ENCODE peak calls at places on chromosomes 12 and 14, in seven cellular contexts. T is esophagus muscularis mucosa, V is IMR-90, N is brain microvascular endothelial cell, J is lower leg skin, I is kidney, R is dorsolateral prefrontal cortex. O is an unnamed sample.

GRCh38 chr14:31880935-31881334 is 196.2 kb upstream of the ARHGAP5 start:
- DNase-seq in J (no peak), N (peak; percentile 93), V (peak; percentile 90), I (no peak), R (no peak), T (no peak), O (peak; percentile 94)

GRCh38 chr12:5428332-5429221 is 3.3 kb upstream of the NTF3 start:
- DNase-seq in I (no peak), T (peak; percentile 89), R (no peak), V (peak; percentile 75), J (peak; percentile 71), N (peak; percentile 44), O (peak; percentile 73)

GRCh38 chr12:49730568-49731101 is 10.7 kb upstream of the TMBIM6 start:
- DNase-seq in R (no peak), T (no peak), J (no peak), V (no peak), N (no peak), I (no peak), O (no peak)

GRCh38 chr12:41174602-41175001 is 13.5 kb upstream of the PDZRN4 start:
- DNase-seq in R (no peak), T (no peak), V (no peak), I (no peak), J (no peak), N (no peak), O (no peak)

GRCh38 chr12:30825341-30825740 is 70.6 kb upstream of the CAPRIN2 start:
- DNase-seq in I (peak; percentile 63), R (no peak), V (no peak), N (no peak), J (no peak), T (peak; percentile 77), O (no peak)

GRCh38 chr14:50333010-50333409 is 20.9 kb downstream of the DMAC2L start:
- DNase-seq in V (peak; percentile 86), I (no peak), R (no peak), N (peak; percentile 91), J (no peak), T (peak; percentile 90), O (peak; percentile 79)

GRCh38 chr14:20682435-20683124 is 1.8 kb upstream of the RNASE4 start:
- DNase-seq in T (peak; percentile 95), R (peak; percentile 93), N (peak; percentile 85), V (peak; percentile 92), I (peak; percentile 97), J (peak; percentile 98), O (peak; percentile 95)

GRCh38 chr12:22533155-22533554 is 11.2 kb downstream of the C2CD5 start:
- DNase-seq in R (no peak), T (no peak), J (no peak), V (no peak), N (no peak), I (no peak), O (no peak)

GRCh38 chr12:105253882-105254513 is 18.0 kb upstream of the APPL2 start:
- DNase-seq in I (no peak), J (no peak), T (no peak), V (peak; percentile 73), N (peak; percentile 61), R (no peak), O (peak; percentile 79)

GRCh38 chr12:22399464-22399863 is 65.0 kb upstream of the ST8SIA1 start:
- DNase-seq in I (no peak), R (no peak), T (no peak), J (no peak), V (no peak), N (no peak), O (no peak)

GRCh38 chr12:87982208-87982607 is 47.0 kb downstream of the C12orf50 start:
- DNase-seq in N (peak; percentile 35), I (no peak), J (no peak), V (peak; percentile 69), R (no peak), T (no peak), O (peak; percentile 52)

GRCh38 chr12:102763016-102763415 is 154.0 kb downstream of the PAH start:
- DNase-seq in J (no peak), T (no peak), I (no peak), V (no peak), R (no peak), N (no peak), O (no peak)

GRCh38 chr14:38837333-38838048 is 265.5 kb downstream of the SEC23A start:
- DNase-seq in R (no peak), I (no peak), J (no peak), T (no peak), V (no peak), N (no peak), O (no peak)

GRCh38 chr12:111101003-111101402 is 180.6 kb upstream of the MYL2 start:
- DNase-seq in V (no peak), N (no peak), T (no peak), R (no peak), J (no peak), I (no peak), O (no peak)

GRCh38 chr12:111102062-111102735 is 181.8 kb upstream of the MYL2 start:
- DNase-seq in T (no peak), I (no peak), V (no peak), J (no peak), R (no peak), N (no peak), O (no peak)

GRCh38 chr12:111099186-111099585 is 178.8 kb upstream of the MYL2 start:
- DNase-seq in V (no peak), J (no peak), T (no peak), N (no peak), I (no peak), R (no peak), O (no peak)

GRCh38 chr12:111100554-111100953 is 180.2 kb upstream of the MYL2 start:
- DNase-seq in R (no peak), N (no peak), T (no peak), V (no peak), I (no peak), J (no peak), O (no peak)

DNA sequence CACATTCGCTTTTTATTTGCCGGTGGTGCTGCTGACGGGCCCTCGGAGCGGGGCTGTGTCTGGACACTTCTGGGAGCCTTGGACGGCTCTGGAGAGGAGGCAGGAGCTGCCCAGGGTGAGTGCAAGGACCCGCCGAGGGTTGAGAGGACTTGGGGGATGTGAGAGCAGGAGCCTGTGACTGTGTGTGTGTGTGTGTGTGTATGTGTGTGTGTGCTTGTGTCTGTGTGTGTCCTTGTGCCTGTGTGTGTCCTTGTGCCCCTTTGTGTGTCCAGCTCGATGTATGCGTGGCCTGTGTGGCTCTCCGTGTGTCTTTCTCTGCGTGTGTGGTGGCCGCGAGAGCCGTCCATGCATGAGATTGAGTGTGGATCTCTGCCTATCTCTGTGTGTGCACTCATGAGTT is 179.6 kb upstream of the MYL2 start:
- DNase-seq in R (no peak), J (no peak), I (no peak), V (no peak), N (no peak), T (no peak), O (no peak)
- H3K4me3 ChIP-seq in R (peak overlapping the region; percentile 18), J (no peak overlapping the region), I (no peak overlapping the region), V (no peak overlapping the region), N (no peak overlapping the region), T (no peak overlapping the region), O (no peak overlapping the region)

GRCh38 chr12:93572712-93573551 is 457 bp downstream of the SOCS2 start:
- DNase-seq in V (peak; percentile 23), R (no peak), N (no peak), T (no peak), J (no peak), I (peak; percentile 81), O (peak; percentile 65)

GRCh38 chr12:93569656-93570551 is 2.6 kb upstream of the SOCS2 start:
- DNase-seq in I (peak; percentile 96), V (peak; percentile 84), R (peak; percentile 67), J (peak; percentile 97), N (peak; percentile 79), T (peak; percentile 97), O (peak; percentile 96)

GRCh38 chr12:93571854-93572711 is at the start of gene SOCS2:
- DNase-seq in V (peak; percentile 21), R (no peak), J (no peak), I (peak; percentile 79), T (no peak), N (no peak), O (peak; percentile 61)

GRCh38 chr12:93570552-93571359 is 1.7 kb upstream of the SOCS2 start:
- DNase-seq in R (peak; percentile 87), J (peak; percentile 99), N (peak; percentile 91), V (peak; percentile 92), I (peak; percentile 99), T (peak; percentile 99), O (peak; percentile 99)

DNA sequence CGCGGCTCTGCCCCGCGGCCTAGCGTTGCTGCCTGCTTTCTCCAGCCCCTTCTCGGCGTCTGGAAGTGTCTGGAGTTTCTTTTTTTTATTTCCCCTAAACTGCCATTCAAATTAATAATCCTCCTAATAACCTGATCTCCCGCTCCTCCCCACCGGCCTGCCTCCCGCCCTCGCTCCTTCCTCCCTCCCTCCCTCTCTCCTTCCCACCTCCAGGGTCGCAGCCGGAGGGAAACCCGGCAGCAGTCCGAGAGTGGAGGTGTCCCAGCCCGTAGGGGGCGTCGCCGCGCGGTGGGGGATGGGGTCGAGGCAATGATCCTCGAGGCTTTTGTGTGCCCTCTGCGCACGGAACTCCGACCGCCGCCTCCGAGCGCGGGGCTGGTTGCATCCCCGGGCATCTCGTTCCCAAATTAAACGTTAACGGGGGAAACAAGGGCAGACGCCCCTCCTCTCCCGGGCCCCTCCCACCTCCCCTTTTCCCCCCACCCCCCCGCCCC is 1.1 kb upstream of the SOCS2 start:
- DNase-seq in I (peak; percentile 92), T (no peak), V (peak; percentile 55), J (peak; percentile 94), N (peak; percentile 42), R (no peak), O (peak; percentile 72)
- TF ChIP-seq CTCF in I (peak; percentile 10), T (no peak), V (peak; percentile 24), J (no peak), N (peak; percentile 58), R (no peak), O (peak; percentile 35)

DNA sequence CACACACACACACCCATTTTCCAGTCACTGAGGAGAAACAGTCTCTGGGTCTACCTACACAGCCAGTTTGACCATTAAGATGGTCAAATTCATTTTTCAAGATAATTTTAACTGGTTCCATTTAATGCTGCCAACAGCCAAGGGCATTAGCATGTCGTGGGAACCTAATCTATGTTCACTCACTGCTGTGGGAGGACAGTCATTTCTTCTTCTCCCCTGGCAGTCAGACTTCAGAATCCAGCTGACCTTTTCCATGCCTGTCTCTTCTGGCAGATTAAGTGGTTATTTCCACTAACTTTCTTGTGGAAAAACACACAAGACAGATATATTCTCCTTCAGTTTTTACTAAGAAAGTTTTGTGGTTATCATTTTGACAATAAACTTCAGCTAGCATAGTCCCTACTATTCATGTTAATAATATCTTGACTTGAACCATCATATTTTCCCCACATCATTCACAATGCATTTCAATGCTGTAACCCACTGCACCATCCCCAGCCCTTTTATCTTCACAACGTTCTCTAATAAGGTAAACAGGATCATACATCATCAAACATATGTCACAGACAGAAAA is 82.2 kb downstream of the DAD1 start:
- DNase-seq in N (no peak), I (no peak), V (no peak), T (no peak), J (no peak), R (no peak), O (no peak)
- H3K4me3 ChIP-seq in N (no peak overlapping the region), I (no peak overlapping the region), V (no peak overlapping the region), T (no peak overlapping the region), J (no peak overlapping the region), R (no peak overlapping the region), O (no peak overlapping the region)

GRCh38 chr14:102920998-102921304 is 1.5 kb upstream of the AMN start:
- DNase-seq in V (no peak), J (no peak), I (no peak), T (no peak), N (no peak), R (no peak), O (no peak)
- TF ChIP-seq CTCF in V (no peak), J (no peak), I (no peak), T (no peak), N (no peak), R (no peak), O (no peak)

O was measured in foreskin fibroblast.